ENCODE peak calls at places on chromosomes 7 and 10, in five cellular contexts. One of them, this sample, is unnamed.

GRCh38 chr10:118564652-118565051 is 30.8 kb downstream of the PRLHR start:
- DNase-seq in AG09319: no peak
- DNase-seq in uterus: no peak
- DNase-seq in BJ: no peak
- DNase-seq in RWPE1: peak; percentile 50
- DNase-seq in this sample: no peak

GRCh38 chr7:27181176-27181520 is 3.9 kb downstream of the HOXA11 start:
- DNase-seq in uterus: peak; percentile 62
- DNase-seq in BJ: no peak
- DNase-seq in AG09319: no peak
- DNase-seq in RWPE1: no peak
- DNase-seq in this sample: no peak

GRCh38 chr10:95472304-95473088 is 88.7 kb downstream of the SORBS1 start:
- DNase-seq in AG09319: no peak
- DNase-seq in BJ: no peak
- DNase-seq in RWPE1: no peak
- DNase-seq in uterus: no peak
- DNase-seq in this sample: no peak

GRCh38 chr7:92260248-92260781 is 14.5 kb downstream of the ANKIB1 start:
- DNase-seq in BJ: no peak
- DNase-seq in uterus: no peak
- DNase-seq in AG09319: no peak
- DNase-seq in RWPE1: peak; percentile 74
- DNase-seq in this sample: no peak

GRCh38 chr10:29618341-29619171 is 16.2 kb downstream of the SVIL start:
- DNase-seq in BJ: no peak
- DNase-seq in RWPE1: no peak
- DNase-seq in AG09319: no peak
- DNase-seq in uterus: peak; percentile 67
- DNase-seq in this sample: no peak

GRCh38 chr7:150378115-150378852 is 846 bp upstream of the ZNF775 start:
- DNase-seq in RWPE1: peak; percentile 26
- DNase-seq in BJ: no peak
- DNase-seq in AG09319: no peak
- DNase-seq in uterus: peak; percentile 67
- DNase-seq in this sample: no peak

GRCh38 chr10:96512524-96512991 is 1.2 kb downstream of the TLL2 start:
- DNase-seq in RWPE1: no peak
- DNase-seq in uterus: no peak
- DNase-seq in BJ: no peak
- DNase-seq in AG09319: no peak
- DNase-seq in this sample: no peak

GRCh38 chr7:16063241-16063640 is 358.1 kb downstream of the CRPPA start:
- DNase-seq in AG09319: no peak
- DNase-seq in uterus: no peak
- DNase-seq in RWPE1: no peak
- DNase-seq in BJ: no peak
- DNase-seq in this sample: no peak

GRCh38 chr7:117666019-117666418 is 186.2 kb downstream of the CFTR start:
- DNase-seq in RWPE1: no peak
- DNase-seq in BJ: no peak
- DNase-seq in uterus: no peak
- DNase-seq in AG09319: no peak
- DNase-seq in this sample: no peak

GRCh38 chr7:86760236-86760635 is 116.5 kb downstream of the GRM3 start:
- DNase-seq in BJ: no peak
- DNase-seq in uterus: no peak
- DNase-seq in AG09319: no peak
- DNase-seq in RWPE1: no peak
- DNase-seq in this sample: no peak

GRCh38 chr7:8549043-8549442 is 115.6 kb downstream of the NXPH1 start:
- DNase-seq in AG09319: no peak
- DNase-seq in BJ: no peak
- DNase-seq in uterus: no peak
- DNase-seq in RWPE1: no peak
- DNase-seq in this sample: no peak

GRCh38 chr7:156785998-156786543 is 106.9 kb downstream of the LMBR1 start:
- DNase-seq in uterus: no peak
- DNase-seq in BJ: no peak
- DNase-seq in AG09319: no peak
- DNase-seq in RWPE1: no peak
- DNase-seq in this sample: no peak

GRCh38 chr7:106484562-106484961 is 176.4 kb downstream of the CCDC71L start:
- DNase-seq in AG09319: no peak
- DNase-seq in BJ: no peak
- DNase-seq in uterus: peak; percentile 31
- DNase-seq in RWPE1: no peak
- DNase-seq in this sample: no peak

DNA sequence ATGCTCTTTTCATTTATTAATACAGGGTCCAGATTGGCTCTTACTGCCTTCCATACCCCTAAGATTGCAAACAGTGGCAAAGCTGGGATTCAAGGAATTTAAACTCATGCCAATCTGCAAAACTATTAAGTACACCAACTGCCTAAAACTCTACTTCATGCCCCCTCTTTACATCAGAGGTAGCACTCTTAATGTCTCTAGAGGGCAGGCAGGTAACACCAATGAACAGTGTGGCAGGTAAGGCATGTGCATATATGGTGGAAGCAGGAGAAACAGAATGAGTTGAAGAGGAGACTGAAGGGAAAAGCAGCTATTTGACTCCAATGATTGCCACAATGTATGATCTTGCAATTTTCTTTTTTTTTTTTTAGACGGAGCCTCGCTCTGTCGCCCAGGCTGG is 156.7 kb downstream of the BTAF1 start:
- DNase-seq in AG09319: no peak
- DNase-seq in uterus: no peak
- DNase-seq in RWPE1: no peak
- DNase-seq in BJ: no peak
- DNase-seq in this sample: no peak
- TF ChIP-seq CTCF in AG09319: no peak
- TF ChIP-seq CTCF in uterus: no peak
- TF ChIP-seq CTCF in RWPE1: no peak
- TF ChIP-seq CTCF in BJ: no peak
- TF ChIP-seq CTCF in this sample: no peak

GRCh38 chr7:85030893-85031292 is 156.0 kb downstream of the SEMA3D start:
- DNase-seq in AG09319: peak; percentile 19
- DNase-seq in uterus: no peak
- DNase-seq in BJ: no peak
- DNase-seq in RWPE1: peak; percentile 25
- DNase-seq in this sample: no peak
- TF ChIP-seq CTCF in AG09319: peak; percentile 46
- TF ChIP-seq CTCF in uterus: no peak
- TF ChIP-seq CTCF in BJ: peak; percentile 49
- TF ChIP-seq CTCF in RWPE1: peak; percentile 74
- TF ChIP-seq CTCF in this sample: no peak

DNA sequence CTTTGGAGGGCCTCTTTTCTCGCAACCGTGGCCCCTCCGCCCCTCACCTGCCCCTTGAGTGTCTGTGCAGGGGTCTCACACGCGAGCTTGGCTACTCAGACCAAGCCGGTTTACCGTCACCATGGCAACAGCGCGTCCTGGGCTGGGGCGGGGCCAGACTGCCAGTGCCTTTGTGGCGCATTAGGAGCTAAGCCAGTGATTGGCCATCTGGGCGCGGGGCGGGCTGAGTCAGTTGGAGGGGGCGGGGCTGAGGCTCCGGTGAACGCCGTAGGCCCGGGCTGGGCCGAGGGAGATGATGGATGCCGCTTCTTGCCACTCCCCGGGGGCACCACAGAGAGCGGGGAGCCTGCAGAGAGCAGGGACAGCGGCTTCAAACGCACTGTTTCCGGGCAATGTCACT is 48.7 kb upstream of the FXYD4 start:
- DNase-seq in RWPE1: peak; percentile 90
- DNase-seq in AG09319: peak; percentile 23
- DNase-seq in BJ: no peak
- DNase-seq in uterus: peak; percentile 84
- DNase-seq in this sample: peak; percentile 40
- TF ChIP-seq CTCF in RWPE1: no peak
- TF ChIP-seq CTCF in AG09319: no peak
- TF ChIP-seq CTCF in BJ: no peak
- TF ChIP-seq CTCF in uterus: no peak
- TF ChIP-seq CTCF in this sample: no peak

GRCh38 chr7:873367-874002 is 2.9 kb upstream of the GET4 start:
- DNase-seq in RWPE1: peak; percentile 84
- DNase-seq in AG09319: peak; percentile 34
- DNase-seq in BJ: peak; percentile 30
- DNase-seq in uterus: peak; percentile 86
- DNase-seq in this sample: peak; percentile 57
- TF ChIP-seq CTCF in RWPE1: peak; percentile 99
- TF ChIP-seq CTCF in AG09319: peak; percentile 99
- TF ChIP-seq CTCF in BJ: peak; percentile 98
- TF ChIP-seq CTCF in uterus: peak; percentile 94
- TF ChIP-seq CTCF in this sample: peak; percentile 92

DNA sequence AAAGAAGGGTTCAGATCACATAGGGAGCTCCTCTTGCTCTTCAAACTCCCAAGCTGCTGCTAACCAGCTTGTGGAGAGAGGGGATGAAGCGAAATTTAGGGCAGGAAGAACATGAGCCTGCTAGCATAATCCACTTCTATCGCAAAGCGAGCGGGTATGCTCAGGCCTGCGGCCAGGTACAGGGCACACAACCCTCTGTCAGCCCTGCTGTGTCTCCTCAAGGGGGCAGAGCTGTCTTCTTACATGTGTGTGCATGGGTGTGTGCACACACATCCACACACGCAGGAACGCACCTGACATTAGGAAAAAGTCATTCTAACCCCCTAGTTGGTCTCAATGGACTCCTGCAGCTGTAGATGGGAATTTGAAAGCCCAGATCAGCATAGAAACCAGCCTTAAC is 80.2 kb downstream of the PPP1R3C start:
- DNase-seq in RWPE1: no peak
- DNase-seq in AG09319: no peak
- DNase-seq in uterus: no peak
- DNase-seq in BJ: no peak
- DNase-seq in this sample: no peak
- TF ChIP-seq CTCF in RWPE1: no peak
- TF ChIP-seq CTCF in AG09319: peak; percentile 39
- TF ChIP-seq CTCF in uterus: peak; percentile 30
- TF ChIP-seq CTCF in BJ: peak; percentile 57
- TF ChIP-seq CTCF in this sample: no peak

GRCh38 chr7:137965942-137966624 is 35.8 kb downstream of the CREB3L2 start:
- DNase-seq in RWPE1: no peak
- DNase-seq in BJ: no peak
- DNase-seq in uterus: no peak
- DNase-seq in AG09319: no peak
- DNase-seq in this sample: no peak
- TF ChIP-seq CTCF in RWPE1: no peak
- TF ChIP-seq CTCF in BJ: peak; percentile 12
- TF ChIP-seq CTCF in uterus: no peak
- TF ChIP-seq CTCF in AG09319: peak; percentile 5
- TF ChIP-seq CTCF in this sample: no peak

DNA sequence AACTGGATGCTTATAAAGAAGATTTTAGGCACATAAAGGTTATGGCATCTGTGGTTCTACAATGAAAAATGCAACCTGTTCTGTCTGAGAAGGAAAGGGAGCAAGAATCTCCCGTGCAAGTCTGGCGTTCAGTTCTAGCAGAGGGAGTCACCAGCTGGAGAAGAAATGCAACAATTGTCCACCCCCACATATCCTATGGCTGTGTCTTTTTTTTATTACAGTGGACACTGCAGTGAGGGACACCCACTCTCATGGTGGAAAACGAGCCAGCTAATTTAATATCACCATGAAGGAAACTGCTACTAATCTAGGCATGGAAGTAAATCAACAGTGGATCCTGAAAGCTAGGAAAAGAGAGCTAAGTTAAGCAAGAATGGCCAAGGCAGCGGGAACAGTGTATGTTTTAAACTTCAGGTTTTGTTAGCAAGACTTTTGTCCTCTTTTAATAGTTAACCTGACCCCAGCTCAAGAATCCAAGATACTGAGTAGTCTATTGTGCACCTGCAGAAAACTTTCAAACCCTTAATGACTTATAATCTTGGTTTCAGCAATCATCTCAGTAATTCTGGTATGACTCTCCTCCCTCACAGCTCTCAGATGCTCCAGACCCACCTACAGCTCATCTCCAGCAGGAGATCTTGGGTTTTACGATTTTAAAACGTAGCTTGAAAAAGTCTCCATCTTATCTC is 149.3 kb downstream of the FGFR2 start:
- DNase-seq in RWPE1: no peak
- DNase-seq in uterus: no peak
- DNase-seq in AG09319: no peak
- DNase-seq in BJ: no peak
- DNase-seq in this sample: no peak
- TF ChIP-seq CTCF in RWPE1: no peak
- TF ChIP-seq CTCF in uterus: no peak
- TF ChIP-seq CTCF in AG09319: no peak
- TF ChIP-seq CTCF in BJ: no peak
- TF ChIP-seq CTCF in this sample: no peak

DNA sequence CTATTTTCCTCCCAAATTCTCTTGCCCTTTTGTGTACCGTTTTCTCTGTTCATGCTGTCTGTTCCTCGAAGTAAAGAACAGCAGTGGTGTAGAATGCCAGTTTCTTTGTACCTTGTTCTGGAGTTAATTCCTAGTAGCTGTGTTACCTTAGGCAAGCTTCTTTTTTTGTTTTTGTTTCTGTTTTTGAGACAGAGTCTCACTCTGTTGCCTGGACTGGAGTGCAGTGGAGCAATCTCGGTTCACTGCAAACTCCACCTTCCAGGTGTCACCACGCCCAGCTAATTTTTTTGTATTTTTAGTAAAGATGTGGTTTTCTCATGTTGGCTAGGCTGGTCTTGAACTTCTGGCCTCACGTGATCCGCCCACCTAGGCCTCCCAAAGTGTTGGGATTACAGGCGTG is 221.2 kb downstream of the BBS9 start:
- DNase-seq in AG09319: no peak
- DNase-seq in BJ: no peak
- DNase-seq in RWPE1: no peak
- DNase-seq in uterus: no peak
- DNase-seq in this sample: no peak
- TF ChIP-seq CTCF in AG09319: no peak
- TF ChIP-seq CTCF in BJ: no peak
- TF ChIP-seq CTCF in RWPE1: no peak
- TF ChIP-seq CTCF in uterus: no peak
- TF ChIP-seq CTCF in this sample: no peak

GRCh38 chr10:92640110-92640509 is 47.2 kb downstream of the KIF11 start:
- DNase-seq in uterus: no peak
- DNase-seq in BJ: peak; percentile 9
- DNase-seq in AG09319: peak; percentile 40
- DNase-seq in RWPE1: no peak
- DNase-seq in this sample: no peak
- TF ChIP-seq CTCF in uterus: no peak
- TF ChIP-seq CTCF in BJ: peak; percentile 12
- TF ChIP-seq CTCF in AG09319: peak; percentile 11
- TF ChIP-seq CTCF in RWPE1: no peak
- TF ChIP-seq CTCF in this sample: no peak

GRCh38 chr10:81920213-81920829 is 45.3 kb downstream of the NRG3 start:
- DNase-seq in RWPE1: no peak
- DNase-seq in uterus: no peak
- DNase-seq in AG09319: no peak
- DNase-seq in BJ: no peak
- DNase-seq in this sample: no peak
- TF ChIP-seq CTCF in RWPE1: no peak
- TF ChIP-seq CTCF in uterus: no peak
- TF ChIP-seq CTCF in AG09319: no peak
- TF ChIP-seq CTCF in BJ: no peak
- TF ChIP-seq CTCF in this sample: no peak

This sample was measured in activated B cell treated with CpG ODN at 0.5 μM for 24 hours.